ENCODE peak calls at places on chromosomes 4 and X, in seven cellular contexts. G is foreskin fibroblast, E is adipocyte, X is AG09309, A is EL, N is putamen, U is ACHN. S is an unnamed sample.

GRCh38 chr4:26746742-26747351 is 113.8 kb upstream of the STIM2 start:
- DNase-seq in G (no peak), E (no peak), X (no peak), A (no peak), N (no peak), U (no peak), S (no peak)

GRCh38 chrX:45781901-45782553 is 581.4 kb upstream of the DIPK2B start:
- DNase-seq in G (peak; percentile 73), E (peak; percentile 76), X (no peak), A (peak; percentile 67), N (no peak), U (peak; percentile 47), S (peak; percentile 47)

GRCh38 chr4:89175611-89176010 is 64.3 kb downstream of the TIGD2 start:
- DNase-seq in G (no peak), E (no peak), X (no peak), A (no peak), N (no peak), U (no peak), S (no peak)

GRCh38 chr4:148834804-148835598 is 392.8 kb upstream of the NR3C2 start:
- DNase-seq in G (peak; percentile 17), E (peak; percentile 22), X (no peak), A (peak; percentile 14), N (peak; percentile 15), U (no peak), S (peak; percentile 31)

GRCh38 chr4:15100994-15101695 is 98.9 kb downstream of the CPEB2 start:
- DNase-seq in G (peak; percentile 20), E (peak; percentile 42), X (no peak), A (peak; percentile 67), N (peak; percentile 92), U (no peak), S (peak; percentile 2)

GRCh38 chrX:136528645-136529315 is 3.2 kb upstream of the VGLL1 start:
- DNase-seq in G (no peak), E (no peak), X (no peak), A (no peak), N (no peak), U (peak; percentile 23), S (no peak)

GRCh38 chrX:11540532-11541377 is 125.0 kb downstream of the ARHGAP6 start:
- DNase-seq in G (no peak), E (no peak), X (no peak), A (no peak), N (no peak), U (no peak), S (no peak)

GRCh38 chr4:8507251-8507570 is 66.6 kb downstream of the TRMT44 start:
- DNase-seq in G (peak; percentile 34), E (no peak), X (no peak), A (peak; percentile 26), N (no peak), U (no peak), S (no peak)

GRCh38 chr4:140533951-140534480 is 10.0 kb downstream of the ELMOD2 start:
- DNase-seq in G (no peak), E (peak; percentile 22), X (no peak), A (peak; percentile 38), N (no peak), U (no peak), S (peak; percentile 2)

GRCh38 chr4:167897116-167897515 is 195.2 kb upstream of the ANXA10 start:
- DNase-seq in G (peak; percentile 56), E (peak; percentile 29), X (peak; percentile 13), A (peak; percentile 39), N (no peak), U (no peak), S (no peak)

GRCh38 chr4:139144911-139145551 is 32.0 kb downstream of the ELF2 start:
- DNase-seq in G (no peak), E (no peak), X (no peak), A (peak; percentile 1), N (no peak), U (no peak), S (no peak)

GRCh38 chr4:124060261-124060918 is 652.1 kb downstream of the ANKRD50 start:
- DNase-seq in G (peak; percentile 50), E (peak; percentile 68), X (no peak), A (peak; percentile 44), N (peak; percentile 22), U (no peak), S (no peak)

GRCh38 chr4:74319506-74319905 is 11.2 kb downstream of the EPGN start:
- DNase-seq in G (no peak), E (no peak), X (no peak), A (peak; percentile 34), N (no peak), U (no peak), S (no peak)

S was measured in hepatic stellate cell.